ENCODE peak calls at places on chromosomes 16 and 17, in five cellular contexts. R is hypothalamus; J is stimulated activated CD4-positive, alpha-beta T cell treated with anti-CD3 and anti-CD28 coated beads, Interleukin-4, amount 100 ng/mL, for 4 hours; S is iPS-NIHi11; B is NCI-H774. H is an unnamed sample.

GRCh38 chr17:48970224-48970623 is 1.8 kb upstream of the GIP start:
- DNase-seq in R (no peak), J (no peak), S (no peak), B (no peak), H (no peak)

GRCh38 chr16:80964351-80964750 is 42.3 kb downstream of the CMC2 start:
- DNase-seq in R (no peak), J (no peak), S (no peak), B (no peak), H (no peak)

GRCh38 chr16:74448990-74449389 is 27.7 kb upstream of the CLEC18B start:
- DNase-seq in R (no peak), J (no peak), S (no peak), B (no peak), H (no peak)

GRCh38 chr16:87541882-87542234 is 49.0 kb upstream of the ZCCHC14 start:
- DNase-seq in R (no peak), J (no peak), S (no peak), B (no peak), H (no peak)

GRCh38 chr16:11340710-11341109 is 4.5 kb upstream of the RMI2 start:
- DNase-seq in R (no peak), J (no peak), S (no peak), B (no peak), H (no peak)

GRCh38 chr16:67883146-67883871 is 1.4 kb upstream of the NRN1L start:
- DNase-seq in R (no peak), J (no peak), S (no peak), B (no peak), H (no peak)

GRCh38 chr16:19432429-19432828 is 14.7 kb downstream of the TMC5 start:
- DNase-seq in R (no peak), J (no peak), S (peak), B (peak), H (no peak)

GRCh38 chr17:48510761-48511604 is 19.8 kb downstream of the HOXB1 start:
- DNase-seq in R (no peak), J (no peak), S (no peak), B (no peak), H (no peak)

GRCh38 chr16:177394-177822 is 928 bp downstream of the HBA1 start:
- DNase-seq in R (no peak), J (no peak), S (no peak), B (no peak), H (no peak)

GRCh38 chr17:57665696-57666095 is 79.4 kb downstream of the CCDC182 start:
- DNase-seq in R (no peak), J (no peak), S (no peak), B (no peak), H (no peak)

GRCh38 chr16:57786632-57787518 is 15.4 kb downstream of the KIFC3 start:
- DNase-seq in R (peak), J (no peak), S (no peak), B (no peak), H (no peak)

GRCh38 chr17:82346342-82347300 is 12.4 kb upstream of the TEX19 start:
- DNase-seq in R (no peak), J (no peak), S (no peak), B (no peak), H (no peak)

GRCh38 chr17:72409405-72410002 is 288.7 kb downstream of the SOX9 start:
- DNase-seq in R (no peak), J (no peak), S (no peak), B (no peak), H (no peak)

GRCh38 chr16:59046335-59046734 is 312.2 kb upstream of the GOT2 start:
- DNase-seq in R (no peak), J (no peak), S (no peak), B (no peak), H (no peak)

GRCh38 chr17:65355246-65355645 is 206.2 kb downstream of the AXIN2 start:
- DNase-seq in R (no peak), J (no peak), S (no peak), B (no peak), H (no peak)

GRCh38 chr16:88065747-88066142 is 114.5 kb downstream of the BANP start:
- DNase-seq in R (no peak), J (no peak), S (no peak), B (no peak), H (no peak)

GRCh38 chr17:27958708-27959381 is 65.7 kb upstream of the LYRM9 start:
- DNase-seq in R (no peak), J (no peak), S (no peak), B (no peak), H (no peak)

GRCh38 chr17:57543230-57543629 is 201.9 kb downstream of the CCDC182 start:
- DNase-seq in R (no peak), J (no peak), S (no peak), B (no peak), H (no peak)

GRCh38 chr16:46853713-46854443 is 22.9 kb upstream of the C16orf87 start:
- DNase-seq in R (peak), J (peak), S (peak), B (peak), H (peak)

GRCh38 chr16:25172831-25173230 is 43.9 kb upstream of the AQP8 start:
- DNase-seq in R (no peak), J (no peak), S (no peak), B (no peak), H (no peak)

GRCh38 chr17:19331553-19332245 is 30.8 kb downstream of the B9D1 start:
- DNase-seq in R (no peak), J (no peak), S (no peak), B (no peak), H (no peak)

GRCh38 chr16:71626858-71627213 is 852 bp downstream of the MARVELD3 start:
- DNase-seq in R (no peak), J (no peak), S (peak), B (no peak), H (no peak)

GRCh38 chr17:49915260-49915659 is 53.7 kb upstream of the DLX4 start:
- DNase-seq in R (no peak), J (no peak), S (no peak), B (no peak), H (no peak)

GRCh38 chr16:11615756-11616447 is 29.2 kb upstream of the LITAF start:
- DNase-seq in R (no peak), J (no peak), S (peak), B (no peak), H (no peak)

GRCh38 chr16:56608876-56609462 is 585 bp downstream of the MT2A start:
- DNase-seq in R (no peak), J (no peak), S (no peak), B (no peak), H (no peak)

GRCh38 chr17:55770220-55770870 is 19.5 kb downstream of the PCTP start:
- DNase-seq in R (no peak), J (no peak), S (peak), B (peak), H (no peak)

GRCh38 chr17:68318103-68318991 is 27.1 kb downstream of the ARSG start:
- DNase-seq in R (no peak), J (no peak), S (no peak), B (no peak), H (no peak)

GRCh38 chr17:59400858-59401257 is 69.4 kb downstream of the YPEL2 start:
- DNase-seq in R (no peak), J (no peak), S (no peak), B (no peak), H (no peak)

GRCh38 chr17:27984816-27985215 is 57.7 kb upstream of the NLK start:
- DNase-seq in R (no peak), J (no peak), S (no peak), B (no peak), H (no peak)

H was measured in activated T-helper 9 cell treated with anti-CD3 and anti-CD28 coated beads, Interleukin-2, amount 50 U/mL, for 16 hours.